ENCODE peak calls at places on chromosomes 7 and 10, in five cellular contexts. One of them, this sample, is unnamed.

GRCh38 chr10:132519382-132520146 is 18.0 kb upstream of the INPP5A start:
- DNase-seq in H9: no peak
- DNase-seq in mesenchymal stem cell: no peak
- DNase-seq in trophoblast cell: no peak
- DNase-seq in H1: no peak
- DNase-seq in this sample: no peak

GRCh38 chr10:77505431-77506334 is 131.9 kb downstream of the KCNMA1 start:
- DNase-seq in H9: no peak
- DNase-seq in mesenchymal stem cell: peak; percentile 92
- DNase-seq in H1: no peak
- DNase-seq in trophoblast cell: peak; percentile 61
- DNase-seq in this sample: no peak

GRCh38 chr7:3201937-3202715 is 98.9 kb upstream of the SDK1 start:
- DNase-seq in trophoblast cell: no peak
- DNase-seq in H9: peak; percentile 14
- DNase-seq in H1: no peak
- DNase-seq in mesenchymal stem cell: no peak
- DNase-seq in this sample: no peak

GRCh38 chr10:25661632-25662031 is 272.4 kb upstream of the MYO3A start:
- DNase-seq in trophoblast cell: no peak
- DNase-seq in H1: no peak
- DNase-seq in mesenchymal stem cell: no peak
- DNase-seq in H9: no peak
- DNase-seq in this sample: no peak

GRCh38 chr10:132434405-132435005 is 37.5 kb downstream of the PWWP2B start:
- DNase-seq in H1: no peak
- DNase-seq in H9: no peak
- DNase-seq in mesenchymal stem cell: no peak
- DNase-seq in trophoblast cell: peak; percentile 38
- DNase-seq in this sample: no peak

GRCh38 chr10:133357293-133358151 is at the start of gene FUOM:
- DNase-seq in H9: peak; percentile 93
- DNase-seq in trophoblast cell: no peak
- DNase-seq in H1: peak; percentile 67
- DNase-seq in mesenchymal stem cell: peak; percentile 72
- DNase-seq in this sample: peak; percentile 74

GRCh38 chr10:98478430-98479222 is 31.9 kb upstream of the HPS1 start:
- DNase-seq in mesenchymal stem cell: peak; percentile 37
- DNase-seq in H1: no peak
- DNase-seq in trophoblast cell: no peak
- DNase-seq in H9: no peak
- DNase-seq in this sample: no peak

GRCh38 chr10:102065561-102066420 is 642 bp downstream of the HPS6 start:
- DNase-seq in trophoblast cell: peak; percentile 17
- DNase-seq in H1: no peak
- DNase-seq in mesenchymal stem cell: peak; percentile 44
- DNase-seq in H9: peak; percentile 59
- DNase-seq in this sample: peak; percentile 24

GRCh38 chr7:88546808-88547207 is 212.7 kb upstream of the ZNF804B start:
- DNase-seq in trophoblast cell: peak; percentile 20
- DNase-seq in H9: peak; percentile 68
- DNase-seq in H1: peak; percentile 17
- DNase-seq in mesenchymal stem cell: no peak
- DNase-seq in this sample: no peak

GRCh38 chr7:157009778-157010587 is 480 bp downstream of the MNX1 start:
- DNase-seq in H1: no peak
- DNase-seq in mesenchymal stem cell: no peak
- DNase-seq in H9: no peak
- DNase-seq in trophoblast cell: no peak
- DNase-seq in this sample: no peak

GRCh38 chr7:131100357-131101054 is 227.2 kb upstream of the MKLN1 start:
- DNase-seq in mesenchymal stem cell: no peak
- DNase-seq in H9: no peak
- DNase-seq in H1: no peak
- DNase-seq in trophoblast cell: no peak
- DNase-seq in this sample: no peak

GRCh38 chr10:97498841-97499560 is at the start of gene UBTD1:
- DNase-seq in H1: no peak
- DNase-seq in H9: peak; percentile 47
- DNase-seq in trophoblast cell: no peak
- DNase-seq in mesenchymal stem cell: peak; percentile 72
- DNase-seq in this sample: peak; percentile 49

GRCh38 chr10:28396317-28396716 is 93.5 kb upstream of the MPP7 start:
- DNase-seq in trophoblast cell: no peak
- DNase-seq in mesenchymal stem cell: no peak
- DNase-seq in H1: no peak
- DNase-seq in H9: no peak
- DNase-seq in this sample: no peak
- H2BK12ac ChIP-seq in trophoblast cell: no peak overlapping the region
- H2BK12ac ChIP-seq in mesenchymal stem cell: no peak overlapping the region
- H2BK12ac ChIP-seq in H1: no peak overlapping the region
- H2BK12ac ChIP-seq in H9: no peak overlapping the region
- H2BK12ac ChIP-seq in this sample: no peak overlapping the region

GRCh38 chr10:31318382-31318853 is 598 bp upstream of the ZEB1 start:
- DNase-seq in H9: peak; percentile 44
- DNase-seq in mesenchymal stem cell: peak; percentile 73
- DNase-seq in H1: no peak
- DNase-seq in trophoblast cell: no peak
- DNase-seq in this sample: no peak
- H4K91ac ChIP-seq in H9: no peak overlapping the region
- H4K91ac ChIP-seq in mesenchymal stem cell: peak overlapping the region; percentile 92
- H4K91ac ChIP-seq in H1: no peak overlapping the region
- H4K91ac ChIP-seq in trophoblast cell: peak overlapping the region; percentile 68
- H4K91ac ChIP-seq in this sample: no peak overlapping the region

GRCh38 chr7:142959202-142959601 is 3.0 kb downstream of the KEL start:
- DNase-seq in mesenchymal stem cell: no peak
- DNase-seq in H1: no peak
- DNase-seq in trophoblast cell: no peak
- DNase-seq in H9: no peak
- DNase-seq in this sample: no peak
- H3K23ac ChIP-seq in mesenchymal stem cell: no peak overlapping the region
- H3K23ac ChIP-seq in H1: no peak overlapping the region
- H3K23ac ChIP-seq in trophoblast cell: no peak overlapping the region
- H3K23ac ChIP-seq in H9: no peak overlapping the region
- H3K23ac ChIP-seq in this sample: no peak overlapping the region

GRCh38 chr7:29281782-29282541 is 87.4 kb downstream of the CHN2 start:
- DNase-seq in H9: no peak
- DNase-seq in H1: no peak
- DNase-seq in trophoblast cell: peak; percentile 14
- DNase-seq in mesenchymal stem cell: peak; percentile 97
- DNase-seq in this sample: no peak

GRCh38 chr7:29277436-29278215 is 83.1 kb downstream of the CHN2 start:
- DNase-seq in trophoblast cell: no peak
- DNase-seq in H1: no peak
- DNase-seq in mesenchymal stem cell: no peak
- DNase-seq in H9: no peak
- DNase-seq in this sample: no peak

GRCh38 chr7:29276806-29277205 is 82.2 kb downstream of the CHN2 start:
- DNase-seq in trophoblast cell: no peak
- DNase-seq in H1: no peak
- DNase-seq in mesenchymal stem cell: no peak
- DNase-seq in H9: no peak
- DNase-seq in this sample: no peak

GRCh38 chr7:29275493-29275892 is 80.9 kb downstream of the CHN2 start:
- DNase-seq in mesenchymal stem cell: no peak
- DNase-seq in trophoblast cell: no peak
- DNase-seq in H1: no peak
- DNase-seq in H9: no peak
- DNase-seq in this sample: no peak

GRCh38 chr7:29278362-29279070 is 83.9 kb downstream of the CHN2 start:
- DNase-seq in H1: no peak
- DNase-seq in trophoblast cell: no peak
- DNase-seq in mesenchymal stem cell: no peak
- DNase-seq in H9: no peak
- DNase-seq in this sample: no peak
- H2BK12ac ChIP-seq in H1: no peak overlapping the region
- H2BK12ac ChIP-seq in trophoblast cell: no peak overlapping the region
- H2BK12ac ChIP-seq in mesenchymal stem cell: no peak overlapping the region
- H2BK12ac ChIP-seq in H9: no peak overlapping the region
- H2BK12ac ChIP-seq in this sample: no peak overlapping the region

DNA sequence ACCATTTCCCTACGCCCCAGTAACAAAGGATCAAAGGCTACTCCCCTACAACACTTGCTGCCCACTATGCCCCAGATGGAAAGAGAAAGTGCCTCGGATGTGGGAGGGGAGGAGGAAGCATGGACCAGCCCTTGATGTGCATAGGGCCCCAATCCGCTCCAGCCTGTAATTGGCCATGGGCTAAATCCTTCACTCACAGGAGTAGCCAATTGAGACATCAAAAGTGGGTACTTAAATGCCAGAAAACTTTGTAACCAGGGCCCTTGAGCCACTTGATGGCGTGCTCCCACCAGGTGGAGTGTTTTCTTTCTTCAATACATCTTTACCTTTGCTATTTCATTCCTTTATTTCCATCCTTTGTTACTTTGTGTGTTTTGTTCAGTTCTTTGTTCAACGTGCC is 500.5 kb upstream of the LRRN3 start:
- DNase-seq in trophoblast cell: no peak
- DNase-seq in H1: peak; percentile 25
- DNase-seq in H9: peak; percentile 83
- DNase-seq in mesenchymal stem cell: no peak
- DNase-seq in this sample: no peak
- H4K91ac ChIP-seq in trophoblast cell: no peak overlapping the region
- H4K91ac ChIP-seq in H1: no peak overlapping the region
- H4K91ac ChIP-seq in H9: no peak overlapping the region
- H4K91ac ChIP-seq in mesenchymal stem cell: no peak overlapping the region
- H4K91ac ChIP-seq in this sample: no peak overlapping the region

DNA sequence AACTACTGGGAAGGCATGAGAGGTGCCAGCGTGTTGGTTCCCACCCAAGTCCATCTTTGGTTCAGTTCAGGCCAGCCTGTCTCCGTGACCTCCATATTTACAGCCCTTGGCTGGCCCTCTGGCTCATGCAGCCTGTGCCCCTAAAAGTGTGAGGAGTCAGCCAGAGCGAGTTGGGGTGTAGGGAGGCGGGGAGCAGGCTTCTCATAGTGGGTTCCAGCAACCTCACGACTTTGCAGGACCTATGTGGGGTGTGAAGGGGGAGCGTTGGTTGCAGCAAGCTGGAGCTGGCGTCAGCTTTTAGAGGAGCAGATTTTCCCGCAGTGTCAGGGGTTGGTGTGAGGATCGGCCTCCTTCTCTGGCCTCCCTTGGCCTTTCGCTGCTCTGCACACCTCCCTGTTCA is 9.8 kb downstream of the TSPAN14 start:
- DNase-seq in H1: no peak
- DNase-seq in mesenchymal stem cell: no peak
- DNase-seq in trophoblast cell: no peak
- DNase-seq in H9: no peak
- DNase-seq in this sample: no peak
- H3K23ac ChIP-seq in H1: no peak overlapping the region
- H3K23ac ChIP-seq in mesenchymal stem cell: no peak overlapping the region
- H3K23ac ChIP-seq in trophoblast cell: no peak overlapping the region
- H3K23ac ChIP-seq in H9: no peak overlapping the region
- H3K23ac ChIP-seq in this sample: no peak overlapping the region

GRCh38 chr7:30040938-30041337 is 12.7 kb downstream of the PLEKHA8 start:
- DNase-seq in mesenchymal stem cell: no peak
- DNase-seq in trophoblast cell: no peak
- DNase-seq in H1: no peak
- DNase-seq in H9: no peak
- DNase-seq in this sample: no peak
- H2BK12ac ChIP-seq in mesenchymal stem cell: no peak overlapping the region
- H2BK12ac ChIP-seq in trophoblast cell: no peak overlapping the region
- H2BK12ac ChIP-seq in H1: no peak overlapping the region
- H2BK12ac ChIP-seq in H9: no peak overlapping the region
- H2BK12ac ChIP-seq in this sample: no peak overlapping the region

DNA sequence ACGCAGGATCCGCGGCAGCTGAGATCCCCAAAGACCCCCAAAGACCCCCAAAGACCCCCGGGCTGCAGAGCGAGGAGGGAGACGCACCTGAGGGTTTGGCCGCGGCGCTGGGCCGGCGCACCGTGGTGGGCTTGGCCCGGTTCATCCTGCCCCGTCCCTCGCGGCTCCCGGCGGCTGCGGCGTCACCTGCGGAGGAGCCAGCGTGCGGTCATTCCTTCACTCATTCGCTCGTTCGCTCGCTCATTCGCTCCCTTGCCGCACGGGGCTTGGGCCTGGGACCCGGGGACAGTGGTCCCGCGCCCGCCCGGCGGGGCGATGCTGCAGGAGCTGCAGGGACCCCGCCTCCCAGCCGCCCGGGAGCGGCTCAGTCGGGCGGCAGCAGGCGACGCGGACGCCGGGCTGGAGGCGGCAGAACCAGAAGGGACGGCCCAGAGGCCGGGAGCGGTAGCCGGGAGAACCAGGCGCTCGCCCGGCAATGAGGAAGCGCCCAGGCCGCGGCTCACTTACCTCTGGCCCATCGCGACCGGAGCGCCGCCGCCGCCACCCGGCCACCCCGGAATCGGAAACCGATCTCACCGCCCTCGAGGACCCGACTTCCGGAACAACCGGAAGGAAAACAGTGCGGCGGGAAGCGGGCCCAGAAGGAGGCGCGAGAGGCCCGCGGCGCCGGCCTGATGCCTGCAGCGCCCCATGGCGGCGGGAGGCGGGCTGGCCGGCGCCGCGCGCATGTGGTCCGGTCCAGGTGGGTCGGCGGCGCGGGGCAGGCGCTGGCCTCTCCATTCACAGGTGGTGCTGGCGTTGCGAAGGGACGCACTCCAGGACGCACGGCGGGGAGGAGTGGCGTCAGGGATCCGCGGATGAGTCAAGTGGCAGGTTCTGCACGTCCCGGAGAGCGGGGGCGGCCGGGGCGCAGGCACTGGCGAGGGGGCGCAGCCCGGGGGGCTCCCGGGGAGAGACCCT is at the start of gene INTS1:
- DNase-seq in mesenchymal stem cell: peak; percentile 90
- DNase-seq in H1: peak; percentile 44
- DNase-seq in H9: peak; percentile 91
- DNase-seq in trophoblast cell: peak; percentile 96
- DNase-seq in this sample: peak; percentile 83
- H4K91ac ChIP-seq in mesenchymal stem cell: peak within 1 kb of the TSS; percentile 67
- H4K91ac ChIP-seq in H1: peak within 1 kb of the TSS; percentile 85
- H4K91ac ChIP-seq in H9: no peak within 1 kb of the TSS
- H4K91ac ChIP-seq in trophoblast cell: peak within 1 kb of the TSS; percentile 92
- H4K91ac ChIP-seq in this sample: no peak within 1 kb of the TSS